ENCODE peak calls at places on chromosomes 2 and 18, in ten cellular contexts. V, C, K, M, B, S, N, D, H and A are unnamed samples.

GRCh38 chr2:159084395-159085370 is 116.2 kb downstream of the TANC1 start:
- DNase-seq in V (no peak), C (no peak), K (no peak), M (no peak), B (no peak), S (no peak), N (no peak), D (no peak), H (no peak), A (no peak)

GRCh38 chr2:124983595-124983994 is 958.5 kb downstream of the CNTNAP5 start:
- DNase-seq in V (no peak), C (no peak), K (no peak), M (peak; percentile 17), B (no peak), S (no peak), N (no peak), D (no peak), H (no peak), A (peak; percentile 66)

GRCh38 chr2:161237397-161238263 is 70.6 kb upstream of the PSMD14 start:
- DNase-seq in V (peak; percentile 24), C (peak; percentile 45), K (no peak), M (no peak), B (no peak), S (no peak), N (peak; percentile 53), D (peak; percentile 67), H (peak; percentile 30), A (no peak)

GRCh38 chr2:37013315-37013641 is 46.9 kb upstream of the STRN start:
- DNase-seq in V (no peak), C (no peak), K (no peak), M (no peak), B (no peak), S (no peak), N (no peak), D (no peak), H (no peak), A (no peak)

GRCh38 chr18:31041346-31042067 is 1.0 kb downstream of the DSC3 start:
- DNase-seq in V (no peak), C (no peak), K (no peak), M (no peak), B (no peak), S (no peak), N (peak; percentile 41), D (no peak), H (no peak), A (no peak)

GRCh38 chr2:17863539-17863938 is 14.9 kb upstream of the KCNS3 start:
- DNase-seq in V (no peak), C (no peak), K (no peak), M (no peak), B (no peak), S (no peak), N (no peak), D (no peak), H (no peak), A (no peak)

GRCh38 chr2:199302851-199303250 is 154.9 kb downstream of the SATB2 start:
- DNase-seq in V (peak; percentile 34), C (no peak), K (no peak), M (peak; percentile 16), B (no peak), S (no peak), N (no peak), D (no peak), H (no peak), A (no peak)

GRCh38 chr2:33521791-33522281 is 45.4 kb downstream of the RASGRP3 start:
- DNase-seq in V (no peak), C (no peak), K (no peak), M (peak; percentile 86), B (no peak), S (peak; percentile 21), N (no peak), D (no peak), H (peak; percentile 41), A (no peak)

GRCh38 chr2:7403092-7403775 is 486.0 kb downstream of the RNF144A start:
- DNase-seq in V (no peak), C (no peak), K (no peak), M (no peak), B (no peak), S (no peak), N (no peak), D (no peak), H (no peak), A (no peak)

GRCh38 chr2:17538022-17538843 is 2.3 kb upstream of the VSNL1 start:
- DNase-seq in V (peak; percentile 66), C (no peak), K (no peak), M (no peak), B (no peak), S (no peak), N (no peak), D (no peak), H (no peak), A (no peak)

GRCh38 chr2:217463402-217464075 is 539.3 kb downstream of the TNS1 start:
- DNase-seq in V (no peak), C (no peak), K (no peak), M (no peak), B (no peak), S (no peak), N (no peak), D (no peak), H (no peak), A (no peak)

GRCh38 chr2:903223-903900 is 47.3 kb upstream of the SNTG2 start:
- DNase-seq in V (peak; percentile 39), C (no peak), K (no peak), M (no peak), B (no peak), S (no peak), N (no peak), D (no peak), H (no peak), A (no peak)

GRCh38 chr2:70779911-70780580 is 10.4 kb downstream of the FIGLA start:
- DNase-seq in V (no peak), C (no peak), K (no peak), M (no peak), B (no peak), S (no peak), N (no peak), D (no peak), H (no peak), A (no peak)

GRCh38 chr18:54239091-54239490 is 14.6 kb upstream of the MBD2 start:
- DNase-seq in V (no peak), C (no peak), K (no peak), M (no peak), B (no peak), S (no peak), N (no peak), D (no peak), H (no peak), A (no peak)

GRCh38 chr2:6856548-6856920 is 9.2 kb downstream of the CMPK2 start:
- DNase-seq in V (no peak), C (no peak), K (no peak), M (no peak), B (no peak), S (no peak), N (no peak), D (no peak), H (no peak), A (no peak)

GRCh38 chr2:27925640-27926472 is 35.3 kb downstream of the BABAM2 start:
- DNase-seq in V (no peak), C (no peak), K (no peak), M (no peak), B (no peak), S (no peak), N (no peak), D (no peak), H (no peak), A (no peak)

GRCh38 chr2:83633435-83633834 is 825.6 kb downstream of the SUCLG1 start:
- DNase-seq in V (no peak), C (no peak), K (no peak), M (no peak), B (no peak), S (no peak), N (no peak), D (no peak), H (no peak), A (no peak)

GRCh38 chr2:222024934-222025890 is 273.6 kb downstream of the PAX3 start:
- DNase-seq in V (peak; percentile 30), C (no peak), K (no peak), M (no peak), B (peak; percentile 14), S (peak; percentile 21), N (no peak), D (no peak), H (no peak), A (peak; percentile 16)

GRCh38 chr2:101696272-101697123 is 1.0 kb upstream of the MAP4K4 start:
- DNase-seq in V (peak; percentile 45), C (peak; percentile 12), K (no peak), M (no peak), B (peak; percentile 52), S (no peak), N (no peak), D (no peak), H (peak; percentile 36), A (no peak)

GRCh38 chr2:567865-568638 is 109.2 kb downstream of the TMEM18 start:
- DNase-seq in V (no peak), C (no peak), K (no peak), M (peak; percentile 50), B (no peak), S (peak; percentile 64), N (peak; percentile 71), D (no peak), H (peak; percentile 18), A (peak; percentile 57)

GRCh38 chr2:127853667-127854066 is 4.3 kb downstream of the POLR2D start:
- DNase-seq in V (no peak), C (no peak), K (no peak), M (no peak), B (no peak), S (no peak), N (no peak), D (no peak), H (no peak), A (no peak)

GRCh38 chr2:99397251-99397920 is 60.2 kb downstream of the EIF5B start:
- DNase-seq in V (no peak), C (no peak), K (no peak), M (no peak), B (peak; percentile 33), S (no peak), N (no peak), D (no peak), H (no peak), A (no peak)

GRCh38 chr2:174610243-174610995 is 12.8 kb upstream of the WIPF1 start:
- DNase-seq in V (no peak), C (peak; percentile 41), K (peak; percentile 8), M (no peak), B (no peak), S (no peak), N (no peak), D (no peak), H (no peak), A (no peak)

GRCh38 chr2:200624660-200625059 is 38.8 kb downstream of the AOX1 start:
- DNase-seq in V (no peak), C (no peak), K (no peak), M (no peak), B (no peak), S (no peak), N (no peak), D (no peak), H (no peak), A (no peak)

GRCh38 chr2:127531133-127531709 is 4.3 kb upstream of the MYO7B start:
- DNase-seq in V (no peak), C (no peak), K (no peak), M (no peak), B (no peak), S (no peak), N (no peak), D (no peak), H (no peak), A (no peak)

GRCh38 chr2:200363279-200363678 is 56.8 kb downstream of the SPATS2L start:
- DNase-seq in V (no peak), C (no peak), K (no peak), M (no peak), B (no peak), S (no peak), N (no peak), D (no peak), H (no peak), A (no peak)

GRCh38 chr2:178949584-178949983 is 100.4 kb downstream of the CCDC141 start:
- DNase-seq in V (no peak), C (no peak), K (no peak), M (no peak), B (no peak), S (no peak), N (no peak), D (no peak), H (no peak), A (no peak)

GRCh38 chr2:234469251-234469845 is 27.5 kb downstream of the ARL4C start:
- DNase-seq in V (no peak), C (no peak), K (no peak), M (no peak), B (no peak), S (no peak), N (no peak), D (no peak), H (no peak), A (no peak)